ENCODE peak calls at places on chromosomes 12 and 14, in four cellular contexts. L is GM12878, F is IMR-90, I is A549. U is an unnamed sample.

GRCh38 chr14:68687746-68688145 is 105.1 kb downstream of the ZFP36L1 start:
- DNase-seq in L (no peak), F (peak; percentile 92), I (peak; percentile 80), U (no peak)

GRCh38 chr12:50806176-50806575 is 36.5 kb upstream of the TMPRSS12 start:
- DNase-seq in I (no peak), F (peak; percentile 29), L (no peak), U (no peak)

GRCh38 chr14:93268406-93268805 is 61.4 kb downstream of the UBR7 start:
- DNase-seq in L (no peak), F (no peak), I (no peak), U (no peak)

GRCh38 chr12:27521066-27521465 is 2.9 kb upstream of the PPFIBP1 start:
- DNase-seq in F (peak; percentile 52), L (no peak), I (no peak), U (peak; percentile 30)

GRCh38 chr12:124040737-124041136 is 67.7 kb downstream of the ZNF664 start:
- DNase-seq in I (no peak), F (no peak), L (no peak), U (no peak)

GRCh38 chr14:89277229-89277628 is 139.8 kb downstream of the FOXN3 start:
- DNase-seq in L (no peak), I (no peak), F (no peak), U (no peak)

GRCh38 chr14:68672609-68673285 is 120.1 kb downstream of the ZFP36L1 start:
- DNase-seq in L (no peak), F (no peak), I (no peak), U (no peak)

GRCh38 chr12:79911889-79912656 is 22.8 kb downstream of the PPP1R12A start:
- DNase-seq in F (peak; percentile 59), I (peak; percentile 27), L (no peak), U (no peak)

GRCh38 chr12:40104461-40105264 is 1.2 kb downstream of the SLC2A13 start:
- DNase-seq in F (peak; percentile 2), L (no peak), I (peak; percentile 14), U (peak; percentile 60)

GRCh38 chr12:83800022-83800421 is 1112.6 kb downstream of the SLC6A15 start:
- DNase-seq in F (no peak), L (no peak), I (no peak), U (no peak)

GRCh38 chr12:15979096-15980091 is 68.3 kb downstream of the DERA start:
- DNase-seq in F (peak; percentile 93), L (no peak), I (peak; percentile 32), U (peak; percentile 32)

GRCh38 chr14:49497725-49498348 is 88.3 kb downstream of the RPS29 start:
- DNase-seq in I (peak; percentile 77), L (peak; percentile 21), F (peak; percentile 74), U (peak; percentile 33)

GRCh38 chr12:63129927-63130326 is 21.1 kb downstream of the AVPR1A start:
- DNase-seq in L (no peak), F (no peak), I (no peak), U (peak; percentile 79)

GRCh38 chr12:71456316-71456715 is 16.7 kb downstream of the LGR5 start:
- DNase-seq in I (no peak), L (no peak), F (no peak), U (no peak)

GRCh38 chr14:55454264-55455151 is 14.1 kb upstream of the TBPL2 start:
- DNase-seq in F (peak; percentile 86), L (no peak), I (peak; percentile 55), U (peak; percentile 27)

GRCh38 chr14:89078021-89078676 is 253.7 kb downstream of the TTC8 start:
- DNase-seq in L (no peak), F (no peak), I (no peak), U (no peak)

GRCh38 chr12:49868952-49869815 is 26.3 kb upstream of the BCDIN3D start:
- DNase-seq in I (peak; percentile 22), F (peak; percentile 97), L (no peak), U (peak; percentile 98)

GRCh38 chr14:102927878-102928411 is 5.5 kb downstream of the AMN start:
- DNase-seq in I (no peak), F (no peak), L (no peak), U (no peak)

GRCh38 chr12:1185460-1186182 is 194.6 kb downstream of the ERC1 start:
- DNase-seq in I (no peak), F (no peak), L (peak; percentile 56), U (no peak)

GRCh38 chr14:55107766-55108554 is 21.1 kb upstream of the LGALS3 start:
- DNase-seq in L (no peak), I (peak; percentile 82), F (peak; percentile 98), U (peak; percentile 82)

GRCh38 chr12:113246478-113247122 is 25.3 kb downstream of the TPCN1 start:
- DNase-seq in F (peak; percentile 38), L (no peak), I (no peak), U (no peak)

GRCh38 chr14:105937253-105938054 is 411.1 kb downstream of the TMEM121 start:
- DNase-seq in I (no peak), L (no peak), F (no peak), U (no peak)

GRCh38 chr12:126397071-126397571 is 1331.9 kb downstream of the AACS start:
- DNase-seq in L (no peak), F (no peak), I (no peak), U (no peak)

GRCh38 chr12:22935090-22935489 is 310.1 kb downstream of the ETNK1 start:
- DNase-seq in I (no peak), F (no peak), L (no peak), U (no peak)

GRCh38 chr14:82647088-82647697 is 1113.5 kb upstream of the SEL1L start:
- DNase-seq in L (no peak), I (no peak), F (no peak), U (no peak)

GRCh38 chr14:93103392-93104080 is 12.2 kb downstream of the ITPK1 start:
- DNase-seq in F (no peak), L (peak; percentile 72), I (no peak), U (no peak)

GRCh38 chr12:49909826-49910225 is 6.1 kb upstream of the FAIM2 start:
- DNase-seq in F (peak; percentile 69), I (no peak), L (no peak), U (peak; percentile 57)

GRCh38 chr12:94225924-94226630 is 77.7 kb downstream of the PLXNC1 start:
- DNase-seq in F (no peak), I (no peak), L (no peak), U (no peak)

GRCh38 chr14:99910337-99911268 is 117.4 kb downstream of the EML1 start:
- DNase-seq in F (peak; percentile 95), L (no peak), I (peak; percentile 79), U (no peak)

GRCh38 chr12:5072326-5072725 is 28.6 kb downstream of the KCNA5 start:
- DNase-seq in F (no peak), L (no peak), I (no peak), U (no peak)

GRCh38 chr12:104374806-104375205 is 71.3 kb downstream of the EID3 start:
- DNase-seq in I (no peak), L (no peak), F (no peak), U (no peak)

GRCh38 chr12:67909091-67909531 is 80.1 kb upstream of the IFNG-AS1 start:
- DNase-seq in F (peak; percentile 75), I (no peak), L (no peak), U (no peak)

GRCh38 chr14:54347044-54347443 is 49.8 kb upstream of the CDKN3 start:
- DNase-seq in F (no peak), L (no peak), I (no peak), U (no peak)

GRCh38 chr12:83042441-83043215 is 355.9 kb downstream of the TMTC2 start:
- DNase-seq in I (no peak), L (no peak), F (no peak), U (no peak)

GRCh38 chr12:85979641-85980040 is 105.5 kb downstream of the NTS start:
- DNase-seq in F (no peak), I (no peak), L (no peak), U (no peak)

GRCh38 chr12:109940339-109940923 is 40.4 kb downstream of the TCHP start:
- DNase-seq in L (no peak), F (no peak), I (no peak), U (no peak)

GRCh38 chr12:81992461-81992860 is 233.3 kb upstream of the PPFIA2 start:
- DNase-seq in F (no peak), I (peak; percentile 15), L (no peak), U (no peak)
- TF ChIP-seq CTCF in F (no peak), I (no peak), L (peak; percentile 9), U (no peak)

GRCh38 chr14:75562048-75562447 is 16.4 kb upstream of the FLVCR2 start:
- DNase-seq in F (no peak), L (no peak), I (no peak), U (no peak)
- TF ChIP-seq CEBPB in F (no peak), L (no peak), I (no peak), U (no peak)

GRCh38 chr12:34389378-34390170 is 367.3 kb downstream of the ALG10 start:
- DNase-seq in F (no peak), I (no peak), L (no peak), U (peak; percentile 55)

GRCh38 chr12:34392741-34393085 is 370.4 kb downstream of the ALG10 start:
- DNase-seq in L (no peak), I (no peak), F (no peak), U (no peak)

GRCh38 chr12:34391771-34392581 is 369.7 kb downstream of the ALG10 start:
- DNase-seq in L (no peak), F (no peak), I (no peak), U (no peak)

GRCh38 chr12:34390171-34390841 is 368.0 kb downstream of the ALG10 start:
- DNase-seq in F (no peak), I (no peak), L (no peak), U (no peak)

DNA sequence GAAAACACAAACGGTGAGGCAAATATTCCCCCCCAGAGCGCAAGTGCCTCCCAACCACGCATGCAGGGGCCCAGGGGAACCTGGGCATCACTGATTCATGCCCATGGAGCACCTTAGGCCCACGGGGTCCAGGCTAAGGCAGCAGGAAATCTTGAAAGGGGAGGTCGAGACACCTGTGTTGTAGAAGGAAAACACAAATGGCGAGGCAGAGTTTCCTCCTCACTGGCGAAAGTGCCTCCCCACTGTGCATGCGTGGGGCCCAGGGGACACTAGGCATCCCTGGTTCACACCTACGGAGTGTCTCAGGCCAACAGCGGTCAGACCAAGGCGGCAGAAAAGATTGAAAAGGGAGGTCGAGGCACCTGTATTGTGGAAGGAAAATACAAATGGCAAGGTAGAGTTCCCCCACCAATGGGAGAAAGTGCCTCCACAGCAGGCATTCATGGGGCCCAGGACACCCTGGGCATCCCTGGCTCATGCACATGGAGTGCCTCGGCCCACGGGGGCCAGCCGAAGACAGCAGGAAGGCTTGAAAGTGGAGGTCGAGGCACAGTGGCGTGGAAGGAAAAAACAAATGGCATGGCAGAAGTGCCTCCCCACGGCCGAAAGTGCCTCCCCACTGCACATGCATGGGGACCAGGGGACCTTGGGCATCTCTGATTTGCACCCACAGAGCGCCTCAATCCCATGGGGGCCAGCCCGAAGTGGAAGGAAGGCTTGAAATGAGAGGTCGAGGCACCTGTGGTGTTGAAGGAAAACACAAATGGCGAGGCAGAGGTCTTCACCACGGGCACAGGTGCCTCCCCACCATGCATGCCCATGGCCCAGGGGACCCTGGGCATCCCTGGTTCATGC is 368.8 kb downstream of the ALG10 start:
- DNase-seq in I (no peak), L (no peak), F (no peak), U (no peak)
- TF ChIP-seq SMC3 in I (no peak), L (no peak), F (no peak), U (no peak)

GRCh38 chr14:94412671-94413638 is 24.6 kb upstream of the SERPINA1 start:
- DNase-seq in I (peak; percentile 11), F (no peak), L (no peak), U (no peak)
- TF ChIP-seq CTCF in I (peak; percentile 7), F (peak; percentile 42), L (peak; percentile 32), U (no peak)

U was measured in K562.